ENCODE peak calls at places on chromosomes 7 and 10, in four cellular contexts. I is NT2/D1; Y is HFF-Myc; Z is CD4-positive, alpha-beta memory T cell. N is an unnamed sample.

GRCh38 chr10:63431962-63432797 is 33.6 kb downstream of the JMJD1C start:
- DNase-seq in I (no peak), Y (no peak), Z (no peak), N (no peak)

GRCh38 chr7:3294432-3295100 is 6.5 kb upstream of the SDK1 start:
- DNase-seq in I (no peak), Y (no peak), Z (no peak), N (no peak)

GRCh38 chr7:44400033-44400511 is 74.7 kb upstream of the CAMK2B start:
- DNase-seq in I (no peak), Y (no peak), Z (no peak), N (no peak)

GRCh38 chr10:122344741-122345258 is 29.7 kb upstream of the PLEKHA1 start:
- DNase-seq in I (no peak), Y (no peak), Z (no peak), N (no peak)

GRCh38 chr7:47557317-47557985 is 24.5 kb downstream of the TNS3 start:
- DNase-seq in I (no peak), Y (no peak), Z (no peak), N (no peak)

GRCh38 chr7:105876964-105877601 is 684 bp upstream of the ATXN7L1 start:
- DNase-seq in I (peak), Y (no peak), Z (no peak), N (no peak)

GRCh38 chr7:152369518-152369917 is 66.3 kb downstream of the KMT2C start:
- DNase-seq in I (no peak), Y (no peak), Z (no peak), N (no peak)

GRCh38 chr7:101702362-101702850 is 73.3 kb upstream of the MYL10 start:
- DNase-seq in I (peak), Y (no peak), Z (no peak), N (no peak)

GRCh38 chr10:99850041-99850766 is 67.8 kb downstream of the ABCC2 start:
- DNase-seq in I (peak), Y (no peak), Z (no peak), N (no peak)

GRCh38 chr7:128007293-128007680 is 23.9 kb downstream of the LRRC4 start:
- DNase-seq in I (no peak), Y (no peak), Z (no peak), N (no peak)
- H3K4me3 ChIP-seq in I (no peak), Y (no peak), Z (no peak), N (no peak)

DNA sequence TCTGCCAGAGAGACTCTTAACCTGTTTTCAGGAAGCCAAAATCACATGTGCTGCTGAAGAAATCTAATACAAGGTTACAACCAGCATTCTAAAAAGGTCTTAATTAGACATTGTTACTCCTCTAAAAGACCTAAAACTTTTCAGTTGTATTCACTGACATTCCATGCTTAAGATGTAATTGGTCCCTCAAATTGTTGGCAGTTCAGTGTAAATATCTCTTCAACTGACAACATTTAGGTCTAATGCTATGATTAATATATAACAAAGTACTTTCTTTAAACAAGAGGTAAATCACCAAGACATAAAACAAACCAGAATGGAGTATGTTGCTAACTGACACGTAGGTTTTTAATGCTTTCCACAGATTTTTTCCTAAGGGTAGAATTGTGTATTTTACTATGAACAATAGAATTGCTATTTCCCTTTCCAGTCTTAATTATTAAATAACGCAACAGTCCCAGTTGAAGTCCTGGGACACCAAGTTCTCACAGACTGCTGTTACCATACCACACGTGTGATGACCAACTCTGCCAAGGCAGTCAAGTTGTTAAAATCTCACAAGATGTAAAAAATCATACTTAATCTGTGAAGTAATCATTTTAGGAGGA is 4.2 kb downstream of the JCAD start:
- DNase-seq in I (no peak), Y (no peak), Z (no peak), N (no peak)
- H3K4me3 ChIP-seq in I (no peak), Y (no peak), Z (no peak), N (peak)

GRCh38 chr10:4384254-4384653 is 441.8 kb upstream of the AKR1E2 start:
- DNase-seq in I (no peak), Y (no peak), Z (no peak), N (no peak)
- H3K4me3 ChIP-seq in I (no peak), Y (no peak), Z (no peak), N (no peak)

DNA sequence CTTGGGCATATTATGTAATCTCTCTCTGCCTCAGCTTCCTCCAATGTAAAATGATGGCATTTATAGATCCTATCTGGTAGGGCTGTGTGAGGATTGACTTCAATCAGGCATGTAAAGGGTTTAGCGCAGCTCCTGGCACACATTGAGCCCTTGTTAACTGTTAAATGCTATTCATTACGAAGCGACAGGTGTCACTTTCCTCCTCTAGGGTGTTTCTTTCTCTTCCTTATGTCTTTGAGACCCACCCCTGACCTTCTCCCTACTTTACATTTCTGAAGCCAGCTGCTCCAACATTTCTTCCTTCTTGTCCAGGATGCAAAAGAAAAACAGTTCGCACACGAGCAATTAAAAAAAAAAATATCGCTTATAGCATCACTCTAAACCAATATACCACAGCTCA is 5.7 kb upstream of the R3HCC1L start:
- DNase-seq in I (no peak), Y (no peak), Z (no peak), N (no peak)
- H3K4me3 ChIP-seq in I (no peak), Y (no peak), Z (no peak), N (no peak)

N was measured in Panc1.